ENCODE peak calls at places on chromosome 15, in nine cellular contexts. One of them, this sample, is unnamed.

GRCh38 chr15:78422571-78423340 is 15.3 kb upstream of the IREB2 start:
- DNase-seq in caudate nucleus: peak; percentile 4
- DNase-seq in GM06990: peak; percentile 43
- DNase-seq in fibroblast of lung: peak; percentile 38
- DNase-seq in left ventricle myocardium inferior: peak; percentile 60
- DNase-seq in AG08395: peak; percentile 77
- DNase-seq in occipital lobe: peak; percentile 12
- DNase-seq in hippocampal formation: peak; percentile 75
- DNase-seq in ELR: peak; percentile 62
- DNase-seq in this sample: peak; percentile 90

GRCh38 chr15:70501849-70502248 is 261.5 kb downstream of the UACA start:
- DNase-seq in caudate nucleus: no peak
- DNase-seq in GM06990: no peak
- DNase-seq in fibroblast of lung: no peak
- DNase-seq in left ventricle myocardium inferior: no peak
- DNase-seq in AG08395: no peak
- DNase-seq in occipital lobe: no peak
- DNase-seq in hippocampal formation: no peak
- DNase-seq in ELR: no peak
- DNase-seq in this sample: no peak

GRCh38 chr15:70763120-70763949 is at the start of gene UACA:
- DNase-seq in caudate nucleus: peak; percentile 80
- DNase-seq in GM06990: peak; percentile 84
- DNase-seq in fibroblast of lung: peak; percentile 96
- DNase-seq in left ventricle myocardium inferior: peak; percentile 97
- DNase-seq in AG08395: peak; percentile 98
- DNase-seq in occipital lobe: peak; percentile 87
- DNase-seq in hippocampal formation: peak; percentile 90
- DNase-seq in ELR: peak; percentile 98
- DNase-seq in this sample: peak; percentile 79

GRCh38 chr15:72342385-72342784 is 22.4 kb upstream of the CELF6 start:
- DNase-seq in caudate nucleus: no peak
- DNase-seq in GM06990: no peak
- DNase-seq in fibroblast of lung: peak; percentile 4
- DNase-seq in left ventricle myocardium inferior: no peak
- DNase-seq in AG08395: no peak
- DNase-seq in occipital lobe: no peak
- DNase-seq in hippocampal formation: no peak
- DNase-seq in ELR: peak; percentile 39
- DNase-seq in this sample: peak; percentile 86

GRCh38 chr15:76078285-76078863 is 18.6 kb downstream of the TMEM266 start:
- DNase-seq in caudate nucleus: no peak
- DNase-seq in GM06990: no peak
- DNase-seq in fibroblast of lung: no peak
- DNase-seq in left ventricle myocardium inferior: no peak
- DNase-seq in AG08395: no peak
- DNase-seq in occipital lobe: no peak
- DNase-seq in hippocampal formation: no peak
- DNase-seq in ELR: no peak
- DNase-seq in this sample: no peak

GRCh38 chr15:34760909-34761308 is 6.1 kb upstream of the GJD2 start:
- DNase-seq in caudate nucleus: no peak
- DNase-seq in GM06990: no peak
- DNase-seq in fibroblast of lung: no peak
- DNase-seq in left ventricle myocardium inferior: no peak
- DNase-seq in AG08395: no peak
- DNase-seq in occipital lobe: no peak
- DNase-seq in hippocampal formation: no peak
- DNase-seq in ELR: no peak
- DNase-seq in this sample: no peak

GRCh38 chr15:28911295-28911979 is 25.7 kb downstream of the APBA2 start:
- DNase-seq in caudate nucleus: no peak
- DNase-seq in GM06990: no peak
- DNase-seq in fibroblast of lung: no peak
- DNase-seq in left ventricle myocardium inferior: no peak
- DNase-seq in AG08395: no peak
- DNase-seq in occipital lobe: no peak
- DNase-seq in hippocampal formation: no peak
- DNase-seq in ELR: no peak
- DNase-seq in this sample: peak; percentile 80

GRCh38 chr15:71055461-71055860 is 59.8 kb upstream of the THSD4 start:
- DNase-seq in caudate nucleus: no peak
- DNase-seq in GM06990: no peak
- DNase-seq in fibroblast of lung: peak; percentile 67
- DNase-seq in left ventricle myocardium inferior: no peak
- DNase-seq in AG08395: no peak
- DNase-seq in occipital lobe: no peak
- DNase-seq in hippocampal formation: no peak
- DNase-seq in ELR: peak; percentile 50
- DNase-seq in this sample: no peak

GRCh38 chr15:100784493-100785180 is 95.0 kb upstream of the ALDH1A3 start:
- DNase-seq in caudate nucleus: no peak
- DNase-seq in GM06990: no peak
- DNase-seq in fibroblast of lung: no peak
- DNase-seq in left ventricle myocardium inferior: no peak
- DNase-seq in AG08395: no peak
- DNase-seq in occipital lobe: no peak
- DNase-seq in hippocampal formation: no peak
- DNase-seq in ELR: no peak
- DNase-seq in this sample: no peak

GRCh38 chr15:47768730-47769129 is 51.4 kb downstream of the SEMA6D start:
- DNase-seq in caudate nucleus: no peak
- DNase-seq in GM06990: no peak
- DNase-seq in fibroblast of lung: peak; percentile 17
- DNase-seq in left ventricle myocardium inferior: no peak
- DNase-seq in AG08395: no peak
- DNase-seq in occipital lobe: no peak
- DNase-seq in hippocampal formation: no peak
- DNase-seq in ELR: no peak
- DNase-seq in this sample: no peak

GRCh38 chr15:100635406-100636071 is 33.1 kb downstream of the ASB7 start:
- DNase-seq in caudate nucleus: no peak
- DNase-seq in GM06990: no peak
- DNase-seq in fibroblast of lung: no peak
- DNase-seq in left ventricle myocardium inferior: no peak
- DNase-seq in AG08395: no peak
- DNase-seq in occipital lobe: no peak
- DNase-seq in hippocampal formation: no peak
- DNase-seq in ELR: no peak
- DNase-seq in this sample: no peak

GRCh38 chr15:67072442-67072841 is 7.0 kb downstream of the SMAD3 start:
- DNase-seq in caudate nucleus: no peak
- DNase-seq in GM06990: no peak
- DNase-seq in fibroblast of lung: no peak
- DNase-seq in left ventricle myocardium inferior: no peak
- DNase-seq in AG08395: no peak
- DNase-seq in occipital lobe: no peak
- DNase-seq in hippocampal formation: no peak
- DNase-seq in ELR: peak; percentile 42
- DNase-seq in this sample: no peak

GRCh38 chr15:38625886-38626285 is 61.3 kb upstream of the RASGRP1 start:
- DNase-seq in caudate nucleus: no peak
- DNase-seq in GM06990: no peak
- DNase-seq in fibroblast of lung: no peak
- DNase-seq in left ventricle myocardium inferior: no peak
- DNase-seq in AG08395: no peak
- DNase-seq in occipital lobe: no peak
- DNase-seq in hippocampal formation: no peak
- DNase-seq in ELR: no peak
- DNase-seq in this sample: no peak

This sample was measured in KBM-7.